ENCODE peak calls at places on chromosomes 5 and 9, in nine cellular contexts. G is K562, O is uterus, A is transverse colon, C is IMR-90, P is adrenal gland, T is ovary, H is right lobe of liver, U is H1. W is an unnamed sample.

GRCh38 chr9:106860731-106861584 is 2.0 kb upstream of the ZNF462 start:
- DNase-seq in C (peak; percentile 38), U (no peak), O (peak; percentile 41), H (no peak), P (peak; percentile 57), G (no peak), A (peak; percentile 46), T (peak; percentile 49), W (no peak)

GRCh38 chr9:133704711-133705181 is 33.4 kb downstream of the SARDH start:
- DNase-seq in G (no peak), O (no peak), U (no peak), T (no peak), A (no peak), H (peak; percentile 4), C (no peak), P (peak; percentile 2), W (no peak)

GRCh38 chr9:124780757-124781151 is 3.8 kb downstream of the OLFML2A start:
- DNase-seq in O (no peak), U (no peak), G (no peak), A (no peak), H (no peak), P (no peak), T (no peak), C (no peak), W (no peak)

GRCh38 chr5:151696470-151697061 is 9.9 kb upstream of the SPARC start:
- DNase-seq in T (peak; percentile 79), P (peak; percentile 71), C (peak; percentile 99), O (peak; percentile 90), G (no peak), H (no peak), U (no peak), A (no peak), W (no peak)

GRCh38 chr5:56735845-56736641 is 79.3 kb upstream of the MAP3K1 start:
- DNase-seq in O (no peak), C (no peak), G (no peak), U (no peak), P (no peak), A (no peak), T (no peak), H (no peak), W (no peak)

GRCh38 chr9:127255692-127256091 is 8.9 kb upstream of the GARNL3 start:
- DNase-seq in O (no peak), P (no peak), T (no peak), U (no peak), C (no peak), G (no peak), A (no peak), H (no peak), W (no peak)

GRCh38 chr5:80141681-80142080 is 106.5 kb downstream of the THBS4 start:
- DNase-seq in A (no peak), T (no peak), U (no peak), C (no peak), P (no peak), G (no peak), H (no peak), O (no peak), W (no peak)

GRCh38 chr9:115437418-115437817 is 319.5 kb upstream of the TNC start:
- DNase-seq in C (no peak), G (no peak), O (no peak), T (no peak), H (no peak), P (no peak), A (no peak), U (no peak), W (no peak)

GRCh38 chr9:18362901-18363685 is 110.9 kb upstream of the ADAMTSL1 start:
- DNase-seq in U (no peak), G (no peak), H (no peak), T (no peak), C (peak; percentile 74), O (no peak), P (no peak), A (peak; percentile 10), W (no peak)

GRCh38 chr5:10283927-10284635 is 23.6 kb downstream of the CMBL start:
- DNase-seq in H (peak; percentile 85), A (peak; percentile 90), U (peak; percentile 47), G (peak; percentile 86), P (peak; percentile 84), C (peak; percentile 60), O (peak; percentile 78), T (peak; percentile 79), W (peak; percentile 69)

GRCh38 chr9:121736964-121737462 is 85.6 kb downstream of the DAB2IP start:
- DNase-seq in U (no peak), G (peak; percentile 68), C (no peak), T (no peak), H (no peak), A (peak; percentile 89), O (no peak), P (peak; percentile 78), W (no peak)
- TF ChIP-seq POLR2A in U (no peak), G (no peak), C (no peak), T (no peak), H (no peak), A (peak; percentile 90), O (no peak), P (no peak), W (no peak)

GRCh38 chr5:81850494-81850893 is 99.6 kb upstream of the SSBP2 start:
- DNase-seq in T (no peak), A (no peak), G (no peak), C (peak; percentile 43), O (peak; percentile 52), H (no peak), P (no peak), U (no peak), W (no peak)

GRCh38 chr5:81852277-81853004 is 101.5 kb upstream of the SSBP2 start:
- DNase-seq in U (no peak), H (peak; percentile 37), G (peak; percentile 52), P (peak; percentile 21), C (peak; percentile 34), A (peak; percentile 14), T (peak; percentile 24), O (peak; percentile 36), W (peak; percentile 19)

GRCh38 chr5:81850932-81851331 is 100.0 kb upstream of the SSBP2 start:
- DNase-seq in P (no peak), C (no peak), O (no peak), U (no peak), A (no peak), T (peak; percentile 13), H (no peak), G (no peak), W (no peak)

GRCh38 chr5:81853005-81853357 is 102.1 kb upstream of the SSBP2 start:
- DNase-seq in H (no peak), U (no peak), C (no peak), P (no peak), T (peak; percentile 18), O (no peak), G (peak; percentile 50), A (no peak), W (no peak)

DNA sequence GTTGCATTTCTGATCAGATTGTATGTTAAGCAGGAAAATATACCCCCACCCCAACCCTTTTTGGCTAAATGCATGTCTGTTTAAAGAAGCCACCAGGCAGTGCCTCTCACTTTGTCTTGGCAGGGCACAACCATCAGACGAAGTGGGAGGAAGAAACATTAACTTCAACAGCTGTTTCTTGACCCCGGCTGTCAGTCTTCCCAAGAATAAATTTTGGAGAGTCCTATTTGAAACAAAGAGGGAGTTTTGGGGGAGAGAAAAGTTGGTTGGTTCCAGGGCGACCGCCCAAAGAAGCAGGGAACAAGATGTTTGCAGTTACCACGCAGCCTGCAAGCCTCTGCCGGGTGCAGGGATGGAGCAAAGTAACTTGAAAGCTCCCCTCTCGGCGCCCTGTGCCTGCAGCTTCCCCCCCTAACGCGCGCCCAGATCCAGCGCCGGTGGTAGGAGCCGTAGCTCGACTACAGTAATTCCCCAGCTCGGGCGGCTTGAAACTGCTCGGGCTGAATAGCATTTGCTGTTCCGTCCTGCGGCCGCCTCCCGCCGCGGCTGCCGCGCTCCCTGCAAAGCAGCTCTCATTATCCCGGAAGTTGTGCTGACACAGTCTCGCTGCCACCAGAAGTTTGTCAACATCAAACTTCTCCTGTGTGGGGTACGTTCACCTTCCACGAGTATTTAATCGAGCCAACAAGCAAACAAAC is 100.7 kb upstream of the SSBP2 start:
- DNase-seq in P (peak; percentile 95), O (peak; percentile 97), H (peak; percentile 94), T (peak; percentile 97), A (peak; percentile 97), C (peak; percentile 94), G (peak; percentile 90), U (peak; percentile 88), W (peak; percentile 96)
- H3K4me3 ChIP-seq in P (no peak overlapping the region), O (peak overlapping the region; percentile 51), H (peak overlapping the region; percentile 58), T (peak overlapping the region; percentile 53), A (peak overlapping the region; percentile 47), C (peak overlapping the region; percentile 31), G (peak overlapping the region; percentile 34), U (peak overlapping the region; percentile 27), W (peak overlapping the region; percentile 39)

GRCh38 chr5:132294728-132295504 is 722 bp downstream of the SLC22A4 start:
- DNase-seq in P (peak; percentile 92), U (no peak), H (peak; percentile 72), A (peak; percentile 80), C (peak; percentile 79), T (peak; percentile 36), O (peak; percentile 78), G (peak; percentile 78), W (peak; percentile 47)
- TF ChIP-seq POLR2A in P (no peak), U (no peak), H (peak; percentile 7), A (peak; percentile 37), C (peak; percentile 25), T (no peak), O (peak; percentile 52), G (no peak), W (no peak)

DNA sequence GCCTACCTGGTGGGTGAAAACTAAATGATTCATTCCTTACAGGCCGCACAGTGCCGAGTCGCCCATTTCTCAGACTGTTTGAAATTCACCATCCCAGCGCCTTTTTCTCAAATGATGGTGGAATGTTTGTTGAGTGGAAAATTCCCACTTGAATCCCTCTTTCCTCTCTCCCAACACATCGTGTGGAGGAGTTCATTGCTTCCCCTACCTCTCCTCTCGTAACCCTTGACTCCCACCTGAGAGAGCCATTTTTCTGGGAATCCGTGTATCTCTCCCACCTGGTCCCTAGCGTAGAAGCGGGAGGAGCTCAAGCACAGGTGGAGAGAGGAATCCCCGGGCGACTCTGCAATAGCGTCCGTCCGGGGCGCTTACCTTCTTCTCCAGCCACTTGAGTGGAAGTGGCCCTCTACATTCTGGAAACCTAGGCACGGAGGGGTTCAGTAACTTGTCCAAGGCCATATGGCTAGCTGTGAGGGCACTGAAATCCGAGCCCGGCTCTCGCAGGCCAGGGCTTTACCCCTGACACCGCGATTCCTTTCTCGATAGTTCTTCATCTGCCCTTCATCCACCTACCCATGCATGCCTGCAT is 661 bp downstream of the OSMR start:
- DNase-seq in A (no peak), G (no peak), O (no peak), U (no peak), H (no peak), C (peak; percentile 25), P (peak; percentile 48), T (no peak), W (no peak)
- H3K4me3 ChIP-seq in A (peak overlapping the region; percentile 32), G (peak overlapping the region; percentile 40), O (peak overlapping the region; percentile 74), U (peak overlapping the region; percentile 55), H (peak overlapping the region; percentile 66), C (peak overlapping the region; percentile 93), P (no peak overlapping the region), T (peak overlapping the region; percentile 71), W (peak overlapping the region; percentile 56)

DNA sequence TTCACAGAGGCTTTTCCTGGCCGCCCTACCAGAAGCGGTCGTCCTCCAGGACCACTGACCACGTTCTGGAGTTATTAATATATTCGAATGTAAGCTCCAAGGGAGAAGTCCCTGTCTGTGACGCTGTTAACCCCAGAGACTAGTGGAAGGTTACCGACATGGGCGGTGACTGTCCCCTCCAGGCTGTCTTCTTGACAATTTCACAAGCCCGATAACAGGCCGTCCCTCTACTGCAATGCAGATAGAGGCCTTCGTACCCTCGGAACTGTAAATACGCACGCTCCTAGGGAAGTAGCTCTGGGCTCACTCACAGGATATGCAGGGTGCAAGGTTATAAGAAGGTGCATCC is 644 bp upstream of the RFK start:
- DNase-seq in A (peak; percentile 68), C (no peak), H (peak; percentile 62), U (no peak), P (peak; percentile 76), O (peak; percentile 38), T (no peak), G (peak; percentile 74), W (peak; percentile 59)
- TF ChIP-seq POLR2A in A (no peak), C (no peak), H (peak; percentile 44), U (no peak), P (no peak), O (no peak), T (no peak), G (no peak), W (no peak)

W was measured in lower leg skin.